ENCODE peak calls at places on chromosomes 4 and X, in eight cellular contexts. One of them, this sample, is unnamed.

GRCh38 chr4:82429728-82430192 is 502 bp downstream of the HNRNPDL start:
- DNase-seq in stimulated activated CD4-positive, alpha-beta T cell treated with anti-CD3 and anti-CD28 coated beads, Interleukin-15, amount 100 ng/mL, for 24 hours: no peak
- DNase-seq in glutamatergic neuron: no peak
- DNase-seq in T-helper 2 cell: no peak
- DNase-seq in ureter: peak
- DNase-seq in fibroblast of lung: peak
- DNase-seq in psoas muscle: no peak
- DNase-seq in caudate nucleus: peak
- DNase-seq in this sample: no peak

GRCh38 chr4:124334119-124334518 is 378.4 kb downstream of the ANKRD50 start:
- DNase-seq in stimulated activated CD4-positive, alpha-beta T cell treated with anti-CD3 and anti-CD28 coated beads, Interleukin-15, amount 100 ng/mL, for 24 hours: no peak
- DNase-seq in glutamatergic neuron: no peak
- DNase-seq in T-helper 2 cell: no peak
- DNase-seq in ureter: peak
- DNase-seq in fibroblast of lung: peak
- DNase-seq in psoas muscle: no peak
- DNase-seq in caudate nucleus: no peak
- DNase-seq in this sample: no peak

GRCh38 chr4:79578613-79579012 is 170.6 kb upstream of the GK2 start:
- DNase-seq in stimulated activated CD4-positive, alpha-beta T cell treated with anti-CD3 and anti-CD28 coated beads, Interleukin-15, amount 100 ng/mL, for 24 hours: no peak
- DNase-seq in glutamatergic neuron: no peak
- DNase-seq in T-helper 2 cell: no peak
- DNase-seq in ureter: no peak
- DNase-seq in fibroblast of lung: no peak
- DNase-seq in psoas muscle: no peak
- DNase-seq in caudate nucleus: no peak
- DNase-seq in this sample: no peak

GRCh38 chrX:70834587-70834986 is 73.9 kb downstream of the TEX11 start:
- DNase-seq in stimulated activated CD4-positive, alpha-beta T cell treated with anti-CD3 and anti-CD28 coated beads, Interleukin-15, amount 100 ng/mL, for 24 hours: no peak
- DNase-seq in glutamatergic neuron: no peak
- DNase-seq in T-helper 2 cell: no peak
- DNase-seq in ureter: no peak
- DNase-seq in fibroblast of lung: no peak
- DNase-seq in psoas muscle: no peak
- DNase-seq in caudate nucleus: no peak
- DNase-seq in this sample: no peak

GRCh38 chrX:74535633-74536141 is 78.7 kb downstream of the RLIM start:
- DNase-seq in stimulated activated CD4-positive, alpha-beta T cell treated with anti-CD3 and anti-CD28 coated beads, Interleukin-15, amount 100 ng/mL, for 24 hours: peak
- DNase-seq in glutamatergic neuron: peak
- DNase-seq in T-helper 2 cell: peak
- DNase-seq in ureter: peak
- DNase-seq in fibroblast of lung: peak
- DNase-seq in psoas muscle: peak
- DNase-seq in caudate nucleus: no peak
- DNase-seq in this sample: no peak

GRCh38 chr4:176339936-176340761 is 20.4 kb downstream of the SPCS3 start:
- DNase-seq in stimulated activated CD4-positive, alpha-beta T cell treated with anti-CD3 and anti-CD28 coated beads, Interleukin-15, amount 100 ng/mL, for 24 hours: no peak
- DNase-seq in glutamatergic neuron: no peak
- DNase-seq in T-helper 2 cell: no peak
- DNase-seq in ureter: no peak
- DNase-seq in fibroblast of lung: peak
- DNase-seq in psoas muscle: no peak
- DNase-seq in caudate nucleus: no peak
- DNase-seq in this sample: no peak

GRCh38 chr4:4386736-4387392 is at the start of gene NSG1:
- DNase-seq in stimulated activated CD4-positive, alpha-beta T cell treated with anti-CD3 and anti-CD28 coated beads, Interleukin-15, amount 100 ng/mL, for 24 hours: peak
- DNase-seq in glutamatergic neuron: peak
- DNase-seq in T-helper 2 cell: no peak
- DNase-seq in ureter: no peak
- DNase-seq in fibroblast of lung: peak
- DNase-seq in psoas muscle: peak
- DNase-seq in caudate nucleus: no peak
- DNase-seq in this sample: peak

GRCh38 chr4:120841580-120841979 is 80.9 kb downstream of the PRDM5 start:
- DNase-seq in stimulated activated CD4-positive, alpha-beta T cell treated with anti-CD3 and anti-CD28 coated beads, Interleukin-15, amount 100 ng/mL, for 24 hours: no peak
- DNase-seq in glutamatergic neuron: no peak
- DNase-seq in T-helper 2 cell: no peak
- DNase-seq in ureter: no peak
- DNase-seq in fibroblast of lung: peak
- DNase-seq in psoas muscle: no peak
- DNase-seq in caudate nucleus: no peak
- DNase-seq in this sample: no peak

GRCh38 chr4:24979554-24979953 is 51.2 kb downstream of the LGI2 start:
- DNase-seq in stimulated activated CD4-positive, alpha-beta T cell treated with anti-CD3 and anti-CD28 coated beads, Interleukin-15, amount 100 ng/mL, for 24 hours: no peak
- DNase-seq in glutamatergic neuron: no peak
- DNase-seq in T-helper 2 cell: no peak
- DNase-seq in ureter: no peak
- DNase-seq in fibroblast of lung: no peak
- DNase-seq in psoas muscle: peak
- DNase-seq in caudate nucleus: no peak
- DNase-seq in this sample: no peak

GRCh38 chr4:88613417-88613875 is 21.2 kb downstream of the HERC3 start:
- DNase-seq in stimulated activated CD4-positive, alpha-beta T cell treated with anti-CD3 and anti-CD28 coated beads, Interleukin-15, amount 100 ng/mL, for 24 hours: no peak
- DNase-seq in glutamatergic neuron: no peak
- DNase-seq in T-helper 2 cell: peak
- DNase-seq in ureter: no peak
- DNase-seq in fibroblast of lung: peak
- DNase-seq in psoas muscle: no peak
- DNase-seq in caudate nucleus: no peak
- DNase-seq in this sample: no peak

GRCh38 chr4:158769175-158769831 is 477 bp downstream of the FNIP2 start:
- DNase-seq in stimulated activated CD4-positive, alpha-beta T cell treated with anti-CD3 and anti-CD28 coated beads, Interleukin-15, amount 100 ng/mL, for 24 hours: peak
- DNase-seq in glutamatergic neuron: peak
- DNase-seq in T-helper 2 cell: peak
- DNase-seq in ureter: peak
- DNase-seq in fibroblast of lung: peak
- DNase-seq in psoas muscle: peak
- DNase-seq in caudate nucleus: peak
- DNase-seq in this sample: no peak

GRCh38 chr4:25884040-25884788 is 21.4 kb upstream of the SEL1L3 start:
- DNase-seq in stimulated activated CD4-positive, alpha-beta T cell treated with anti-CD3 and anti-CD28 coated beads, Interleukin-15, amount 100 ng/mL, for 24 hours: no peak
- DNase-seq in glutamatergic neuron: no peak
- DNase-seq in T-helper 2 cell: no peak
- DNase-seq in ureter: no peak
- DNase-seq in fibroblast of lung: peak
- DNase-seq in psoas muscle: no peak
- DNase-seq in caudate nucleus: no peak
- DNase-seq in this sample: no peak